ENCODE peak calls at places on chromosomes 7 and 10, in seven cellular contexts. One of them, this sample, is unnamed.

GRCh38 chr7:24963218-24963617 is 16.8 kb downstream of the OSBPL3 start:
- DNase-seq in ovary: no peak
- DNase-seq in sigmoid colon: peak
- DNase-seq in body of pancreas: no peak
- DNase-seq in right lobe of liver: no peak
- DNase-seq in heart left ventricle: peak
- DNase-seq in testis: peak
- DNase-seq in this sample: peak

GRCh38 chr10:68305889-68306288 is 26.0 kb upstream of the HNRNPH3 start:
- DNase-seq in right lobe of liver: no peak
- DNase-seq in heart left ventricle: no peak
- DNase-seq in body of pancreas: no peak
- DNase-seq in sigmoid colon: no peak
- DNase-seq in ovary: no peak
- DNase-seq in testis: no peak
- DNase-seq in this sample: no peak

GRCh38 chr7:106823631-106824030 is 41.5 kb upstream of the PIK3CG start:
- DNase-seq in heart left ventricle: no peak
- DNase-seq in sigmoid colon: no peak
- DNase-seq in ovary: no peak
- DNase-seq in right lobe of liver: no peak
- DNase-seq in body of pancreas: no peak
- DNase-seq in testis: no peak
- DNase-seq in this sample: no peak

GRCh38 chr10:131726460-131726861 is 174.3 kb upstream of the PPP2R2D start:
- DNase-seq in body of pancreas: peak
- DNase-seq in sigmoid colon: peak
- DNase-seq in testis: peak
- DNase-seq in heart left ventricle: peak
- DNase-seq in ovary: peak
- DNase-seq in right lobe of liver: no peak
- DNase-seq in this sample: no peak

GRCh38 chr7:90212149-90212495 is 582 bp downstream of the STEAP2 start:
- DNase-seq in body of pancreas: no peak
- DNase-seq in ovary: no peak
- DNase-seq in testis: no peak
- DNase-seq in sigmoid colon: peak
- DNase-seq in heart left ventricle: no peak
- DNase-seq in right lobe of liver: no peak
- DNase-seq in this sample: no peak

GRCh38 chr7:116180302-116180701 is 30.0 kb upstream of the TES start:
- DNase-seq in heart left ventricle: no peak
- DNase-seq in sigmoid colon: no peak
- DNase-seq in right lobe of liver: no peak
- DNase-seq in ovary: no peak
- DNase-seq in testis: peak
- DNase-seq in body of pancreas: no peak
- DNase-seq in this sample: peak

GRCh38 chr7:116353614-116354013 is 143.3 kb downstream of the TES start:
- DNase-seq in right lobe of liver: peak
- DNase-seq in body of pancreas: peak
- DNase-seq in ovary: peak
- DNase-seq in heart left ventricle: peak
- DNase-seq in testis: no peak
- DNase-seq in sigmoid colon: peak
- DNase-seq in this sample: no peak

GRCh38 chr10:80356563-80356999 is at the start of the genes DYDC1 and DYDC2:
- DNase-seq in heart left ventricle: peak
- DNase-seq in sigmoid colon: peak
- DNase-seq in ovary: peak
- DNase-seq in right lobe of liver: peak
- DNase-seq in testis: peak
- DNase-seq in body of pancreas: peak
- DNase-seq in this sample: peak

GRCh38 chr10:33032354-33033254 is 74.6 kb upstream of the ITGB1 start:
- DNase-seq in ovary: no peak
- DNase-seq in sigmoid colon: no peak
- DNase-seq in heart left ventricle: no peak
- DNase-seq in right lobe of liver: no peak
- DNase-seq in testis: no peak
- DNase-seq in body of pancreas: no peak
- DNase-seq in this sample: no peak

GRCh38 chr7:101870361-101871062 is 53.1 kb downstream of the CUX1 start:
- DNase-seq in right lobe of liver: no peak
- DNase-seq in heart left ventricle: no peak
- DNase-seq in testis: no peak
- DNase-seq in body of pancreas: no peak
- DNase-seq in sigmoid colon: no peak
- DNase-seq in ovary: no peak
- DNase-seq in this sample: peak

GRCh38 chr10:63214586-63214985 is 81.5 kb downstream of the NRBF2 start:
- DNase-seq in right lobe of liver: no peak
- DNase-seq in testis: no peak
- DNase-seq in sigmoid colon: no peak
- DNase-seq in ovary: no peak
- DNase-seq in body of pancreas: no peak
- DNase-seq in heart left ventricle: no peak
- DNase-seq in this sample: no peak

GRCh38 chr10:24971374-24971773 is 19.0 kb upstream of the PRTFDC1 start:
- DNase-seq in testis: no peak
- DNase-seq in sigmoid colon: no peak
- DNase-seq in heart left ventricle: no peak
- DNase-seq in body of pancreas: no peak
- DNase-seq in ovary: no peak
- DNase-seq in right lobe of liver: no peak
- DNase-seq in this sample: no peak

GRCh38 chr10:22244001-22244400 is 26.2 kb upstream of the EBLN1 start:
- DNase-seq in ovary: no peak
- DNase-seq in body of pancreas: no peak
- DNase-seq in right lobe of liver: no peak
- DNase-seq in heart left ventricle: no peak
- DNase-seq in sigmoid colon: no peak
- DNase-seq in testis: no peak
- DNase-seq in this sample: peak

GRCh38 chr7:48180981-48181380 is 9.7 kb downstream of the ABCA13 start:
- DNase-seq in body of pancreas: no peak
- DNase-seq in heart left ventricle: no peak
- DNase-seq in testis: no peak
- DNase-seq in sigmoid colon: no peak
- DNase-seq in ovary: no peak
- DNase-seq in right lobe of liver: no peak
- DNase-seq in this sample: no peak

GRCh38 chr10:5869156-5869555 is 20.5 kb downstream of the ANKRD16 start:
- DNase-seq in right lobe of liver: no peak
- DNase-seq in sigmoid colon: no peak
- DNase-seq in heart left ventricle: no peak
- DNase-seq in testis: no peak
- DNase-seq in body of pancreas: no peak
- DNase-seq in ovary: no peak
- DNase-seq in this sample: no peak

DNA sequence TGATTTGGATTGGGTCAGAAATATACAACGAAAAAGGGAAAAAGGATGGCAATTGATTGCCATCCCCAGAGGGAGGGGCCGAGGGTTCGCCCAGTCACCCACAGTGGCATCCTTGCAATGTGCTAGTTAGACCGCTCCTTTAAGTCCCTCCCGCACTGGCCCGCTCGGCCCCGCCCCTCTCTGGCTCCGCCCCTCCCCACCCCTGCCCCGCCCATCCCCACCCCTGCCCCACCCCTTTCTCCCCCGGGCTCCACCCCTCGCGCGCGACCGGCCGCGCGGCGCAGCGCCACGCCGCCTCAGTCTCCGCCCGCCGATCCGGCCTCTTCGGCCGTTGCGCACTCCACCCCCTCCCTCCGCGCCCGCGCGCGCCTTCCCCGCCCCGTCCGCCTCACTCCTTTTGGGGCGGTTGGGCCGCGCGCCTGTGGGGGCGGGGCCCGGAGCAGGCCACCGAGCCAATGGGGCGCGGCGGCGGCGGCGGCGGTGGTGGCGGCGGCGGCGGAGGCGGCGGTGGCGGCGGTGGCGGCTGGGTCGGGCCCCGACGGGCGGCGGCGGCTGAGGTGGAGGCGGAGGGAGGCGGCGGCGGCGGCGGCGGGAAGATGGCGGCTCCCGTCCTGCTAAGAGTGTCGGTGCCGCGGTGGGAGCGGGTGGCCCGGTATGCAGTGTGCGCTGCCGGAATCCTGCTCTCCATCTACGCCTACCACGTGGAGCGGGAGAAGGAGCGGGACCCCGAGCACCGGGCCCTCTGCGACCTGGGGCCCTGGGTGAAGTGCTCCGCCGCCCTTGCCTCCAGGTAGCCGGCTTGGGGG is at the start of gene VKORC1L1:
- DNase-seq in body of pancreas: peak
- DNase-seq in ovary: peak
- DNase-seq in right lobe of liver: peak
- DNase-seq in heart left ventricle: peak
- DNase-seq in sigmoid colon: peak
- DNase-seq in testis: peak
- DNase-seq in this sample: peak
- TF ChIP-seq POLR2A in body of pancreas: peak
- TF ChIP-seq POLR2A in ovary: peak
- TF ChIP-seq POLR2A in right lobe of liver: peak
- TF ChIP-seq POLR2A in heart left ventricle: peak
- TF ChIP-seq POLR2A in sigmoid colon: no peak
- TF ChIP-seq POLR2A in testis: no peak
- TF ChIP-seq POLR2A in this sample: no peak

GRCh38 chr7:2802504-2803341 is 41.4 kb downstream of the GNA12 start:
- DNase-seq in testis: no peak
- DNase-seq in heart left ventricle: peak
- DNase-seq in right lobe of liver: no peak
- DNase-seq in ovary: no peak
- DNase-seq in sigmoid colon: peak
- DNase-seq in body of pancreas: no peak
- DNase-seq in this sample: no peak

GRCh38 chr7:2805213-2806003 is 38.7 kb downstream of the GNA12 start:
- DNase-seq in body of pancreas: no peak
- DNase-seq in sigmoid colon: no peak
- DNase-seq in heart left ventricle: no peak
- DNase-seq in ovary: peak
- DNase-seq in testis: peak
- DNase-seq in right lobe of liver: no peak
- DNase-seq in this sample: peak

GRCh38 chr7:2804227-2804763 is 39.8 kb downstream of the GNA12 start:
- DNase-seq in sigmoid colon: no peak
- DNase-seq in ovary: no peak
- DNase-seq in right lobe of liver: no peak
- DNase-seq in body of pancreas: no peak
- DNase-seq in testis: no peak
- DNase-seq in heart left ventricle: no peak
- DNase-seq in this sample: peak

GRCh38 chr7:2803342-2803692 is 40.8 kb downstream of the GNA12 start:
- DNase-seq in body of pancreas: no peak
- DNase-seq in sigmoid colon: no peak
- DNase-seq in heart left ventricle: no peak
- DNase-seq in right lobe of liver: no peak
- DNase-seq in testis: no peak
- DNase-seq in ovary: no peak
- DNase-seq in this sample: no peak

GRCh38 chr7:2803755-2804154 is 40.4 kb downstream of the GNA12 start:
- DNase-seq in sigmoid colon: peak
- DNase-seq in right lobe of liver: no peak
- DNase-seq in heart left ventricle: no peak
- DNase-seq in ovary: no peak
- DNase-seq in testis: no peak
- DNase-seq in body of pancreas: no peak
- DNase-seq in this sample: no peak
- TF ChIP-seq POLR2A in sigmoid colon: no peak
- TF ChIP-seq POLR2A in right lobe of liver: no peak
- TF ChIP-seq POLR2A in heart left ventricle: no peak
- TF ChIP-seq POLR2A in ovary: no peak
- TF ChIP-seq POLR2A in testis: no peak
- TF ChIP-seq POLR2A in body of pancreas: no peak
- TF ChIP-seq POLR2A in this sample: no peak

GRCh38 chr7:65974876-65975275 is 7.1 kb downstream of the GUSB start:
- DNase-seq in testis: no peak
- DNase-seq in body of pancreas: no peak
- DNase-seq in heart left ventricle: no peak
- DNase-seq in ovary: no peak
- DNase-seq in sigmoid colon: peak
- DNase-seq in right lobe of liver: no peak
- DNase-seq in this sample: no peak

GRCh38 chr7:65978891-65979582 is 3.0 kb downstream of the GUSB start:
- DNase-seq in sigmoid colon: no peak
- DNase-seq in right lobe of liver: no peak
- DNase-seq in body of pancreas: no peak
- DNase-seq in heart left ventricle: no peak
- DNase-seq in ovary: no peak
- DNase-seq in testis: no peak
- DNase-seq in this sample: no peak

GRCh38 chr7:65974191-65974801 is 7.7 kb downstream of the GUSB start:
- DNase-seq in right lobe of liver: no peak
- DNase-seq in sigmoid colon: peak
- DNase-seq in body of pancreas: no peak
- DNase-seq in ovary: no peak
- DNase-seq in heart left ventricle: no peak
- DNase-seq in testis: no peak
- DNase-seq in this sample: no peak

GRCh38 chr7:65975814-65976445 is 6.1 kb downstream of the GUSB start:
- DNase-seq in sigmoid colon: peak
- DNase-seq in ovary: no peak
- DNase-seq in body of pancreas: no peak
- DNase-seq in heart left ventricle: no peak
- DNase-seq in right lobe of liver: no peak
- DNase-seq in testis: no peak
- DNase-seq in this sample: no peak

GRCh38 chr7:65976659-65977196 is 5.3 kb downstream of the GUSB start:
- DNase-seq in heart left ventricle: no peak
- DNase-seq in sigmoid colon: no peak
- DNase-seq in right lobe of liver: no peak
- DNase-seq in ovary: no peak
- DNase-seq in testis: no peak
- DNase-seq in body of pancreas: no peak
- DNase-seq in this sample: no peak
- TF ChIP-seq POLR2A in heart left ventricle: no peak
- TF ChIP-seq POLR2A in sigmoid colon: no peak
- TF ChIP-seq POLR2A in right lobe of liver: no peak
- TF ChIP-seq POLR2A in ovary: no peak
- TF ChIP-seq POLR2A in testis: no peak
- TF ChIP-seq POLR2A in body of pancreas: no peak
- TF ChIP-seq POLR2A in this sample: no peak

GRCh38 chr10:17229967-17230682 is 2.1 kb downstream of the VIM start:
- DNase-seq in sigmoid colon: peak
- DNase-seq in right lobe of liver: peak
- DNase-seq in body of pancreas: peak
- DNase-seq in testis: peak
- DNase-seq in ovary: peak
- DNase-seq in heart left ventricle: peak
- DNase-seq in this sample: peak

GRCh38 chr10:17227367-17228080 is 517 bp upstream of the VIM start:
- DNase-seq in ovary: no peak
- DNase-seq in testis: no peak
- DNase-seq in sigmoid colon: no peak
- DNase-seq in right lobe of liver: no peak
- DNase-seq in body of pancreas: no peak
- DNase-seq in heart left ventricle: no peak
- DNase-seq in this sample: peak

GRCh38 chr10:17228081-17229015 is at the start of gene VIM:
- DNase-seq in testis: peak
- DNase-seq in ovary: peak
- DNase-seq in body of pancreas: peak
- DNase-seq in right lobe of liver: peak
- DNase-seq in heart left ventricle: peak
- DNase-seq in sigmoid colon: peak
- DNase-seq in this sample: peak

GRCh38 chr10:17229717-17229966 is 1.6 kb downstream of the VIM start:
- DNase-seq in heart left ventricle: no peak
- DNase-seq in right lobe of liver: no peak
- DNase-seq in sigmoid colon: no peak
- DNase-seq in ovary: no peak
- DNase-seq in body of pancreas: no peak
- DNase-seq in testis: no peak
- DNase-seq in this sample: no peak

GRCh38 chr10:17229016-17229716 is 1.1 kb downstream of the VIM start:
- DNase-seq in right lobe of liver: peak
- DNase-seq in testis: peak
- DNase-seq in heart left ventricle: peak
- DNase-seq in sigmoid colon: peak
- DNase-seq in ovary: peak
- DNase-seq in body of pancreas: peak
- DNase-seq in this sample: peak
- TF ChIP-seq POLR2A in right lobe of liver: peak
- TF ChIP-seq POLR2A in testis: no peak
- TF ChIP-seq POLR2A in heart left ventricle: peak
- TF ChIP-seq POLR2A in sigmoid colon: peak
- TF ChIP-seq POLR2A in ovary: peak
- TF ChIP-seq POLR2A in body of pancreas: peak
- TF ChIP-seq POLR2A in this sample: no peak

This sample was measured in erythroblast.